ENCODE peak calls at places on chromosome 19, in five cellular contexts. H is stimulated activated CD8-positive, alpha-beta memory T cell treated with anti-CD3 and anti-CD28 coated beads, Interleukin-4, amount 100 ng/mL, for 1 hour; W is astrocyte; V is MCF 10A; R is occipital lobe. O is an unnamed sample.

GRCh38 chr19:19774354-19775033 is 41.6 kb upstream of the ZNF14 start:
- DNase-seq in H (no peak), W (no peak), V (no peak), R (no peak), O (no peak)

GRCh38 chr19:27887946-27888345 is 1325.0 kb downstream of the UQCRFS1 start:
- DNase-seq in H (no peak), W (no peak), V (no peak), R (no peak), O (no peak)

GRCh38 chr19:46841458-46842083 is 9.1 kb downstream of the AP2S1 start:
- DNase-seq in H (no peak), W (no peak), V (peak; percentile 61), R (no peak), O (peak; percentile 52)

GRCh38 chr19:10820173-10820572 is 15.8 kb downstream of the TMED1 start:
- DNase-seq in H (no peak), W (no peak), V (no peak), R (no peak), O (no peak)

GRCh38 chr19:5057860-5058259 is 88.9 kb downstream of the KDM4B start:
- DNase-seq in H (no peak), W (no peak), V (peak; percentile 21), R (no peak), O (no peak)

GRCh38 chr19:40623403-40624239 is 22.5 kb downstream of the LTBP4 start:
- DNase-seq in H (no peak), W (peak; percentile 98), V (peak; percentile 43), R (no peak), O (peak; percentile 18)

GRCh38 chr19:13492128-13492527 is 14.2 kb downstream of the CACNA1A start:
- DNase-seq in H (no peak), W (peak; percentile 37), V (peak; percentile 2), R (no peak), O (peak; percentile 93)

GRCh38 chr19:41887711-41888382 is 4.9 kb downstream of the ARHGEF1 start:
- DNase-seq in H (peak; percentile 80), W (peak; percentile 77), V (peak; percentile 90), R (peak; percentile 28), O (peak; percentile 64)

GRCh38 chr19:6803036-6803404 is 30.5 kb downstream of the VAV1 start:
- DNase-seq in H (no peak), W (no peak), V (no peak), R (no peak), O (no peak)

GRCh38 chr19:31066385-31066784 is 282.9 kb downstream of the TSHZ3 start:
- DNase-seq in H (no peak), W (peak; percentile 51), V (peak; percentile 66), R (no peak), O (peak; percentile 78)

GRCh38 chr19:3710265-3710812 is 2.2 kb downstream of the TJP3 start:
- DNase-seq in H (no peak), W (no peak), V (peak; percentile 97), R (no peak), O (peak; percentile 43)

GRCh38 chr19:35710784-35711723 is 6.7 kb downstream of the ZBTB32 start:
- DNase-seq in H (no peak), W (no peak), V (no peak), R (no peak), O (no peak)

GRCh38 chr19:57947088-57947418 is 453 bp downstream of the ZNF256 start:
- DNase-seq in H (no peak), W (no peak), V (no peak), R (peak; percentile 15), O (no peak)

GRCh38 chr19:41870401-41870873 is 6.6 kb upstream of the CD79A start:
- DNase-seq in H (no peak), W (peak; percentile 70), V (peak; percentile 40), R (no peak), O (peak; percentile 61)

O was measured in IMR-90.